ENCODE peak calls at places on chromosome 11, in eight cellular contexts. One of them, this sample, is unnamed.

GRCh38 chr11:114441921-114442320 is 2.7 kb downstream of the REXO2 start:
- DNase-seq in BE2C: no peak
- DNase-seq in choroid plexus epithelial cell: no peak
- DNase-seq in GM23338: no peak
- DNase-seq in psoas muscle: no peak
- DNase-seq in sigmoid colon: no peak
- DNase-seq in fibroblast of lung: no peak
- DNase-seq in mucosa of descending colon: no peak
- DNase-seq in this sample: no peak

GRCh38 chr11:19595840-19596751 is 116.5 kb upstream of the NAV2 start:
- DNase-seq in BE2C: peak; percentile 74
- DNase-seq in choroid plexus epithelial cell: peak; percentile 84
- DNase-seq in GM23338: no peak
- DNase-seq in psoas muscle: peak; percentile 62
- DNase-seq in sigmoid colon: peak; percentile 75
- DNase-seq in fibroblast of lung: peak; percentile 93
- DNase-seq in mucosa of descending colon: no peak
- DNase-seq in this sample: peak; percentile 92

GRCh38 chr11:117199916-117200812 is 994 bp downstream of the TAGLN start:
- DNase-seq in BE2C: no peak
- DNase-seq in choroid plexus epithelial cell: no peak
- DNase-seq in GM23338: no peak
- DNase-seq in psoas muscle: no peak
- DNase-seq in sigmoid colon: no peak
- DNase-seq in fibroblast of lung: no peak
- DNase-seq in mucosa of descending colon: peak; percentile 40
- DNase-seq in this sample: no peak

GRCh38 chr11:12802418-12803085 is 128.3 kb downstream of the TEAD1 start:
- DNase-seq in BE2C: peak; percentile 67
- DNase-seq in choroid plexus epithelial cell: peak; percentile 84
- DNase-seq in GM23338: peak; percentile 27
- DNase-seq in psoas muscle: no peak
- DNase-seq in sigmoid colon: peak; percentile 74
- DNase-seq in fibroblast of lung: peak; percentile 67
- DNase-seq in mucosa of descending colon: peak; percentile 88
- DNase-seq in this sample: peak; percentile 86

GRCh38 chr11:114889464-114890065 is 211.2 kb downstream of the NXPE2 start:
- DNase-seq in BE2C: no peak
- DNase-seq in choroid plexus epithelial cell: no peak
- DNase-seq in GM23338: peak; percentile 9
- DNase-seq in psoas muscle: no peak
- DNase-seq in sigmoid colon: no peak
- DNase-seq in fibroblast of lung: no peak
- DNase-seq in mucosa of descending colon: no peak
- DNase-seq in this sample: no peak

GRCh38 chr11:130166457-130166784 is 6.8 kb downstream of the ST14 start:
- DNase-seq in BE2C: peak; percentile 67
- DNase-seq in choroid plexus epithelial cell: peak; percentile 98
- DNase-seq in GM23338: no peak
- DNase-seq in psoas muscle: no peak
- DNase-seq in sigmoid colon: no peak
- DNase-seq in fibroblast of lung: peak; percentile 97
- DNase-seq in mucosa of descending colon: no peak
- DNase-seq in this sample: peak; percentile 94

GRCh38 chr11:30131535-30131934 is 99.3 kb upstream of the FSHB start:
- DNase-seq in BE2C: no peak
- DNase-seq in choroid plexus epithelial cell: peak; percentile 6
- DNase-seq in GM23338: no peak
- DNase-seq in psoas muscle: no peak
- DNase-seq in sigmoid colon: no peak
- DNase-seq in fibroblast of lung: no peak
- DNase-seq in mucosa of descending colon: no peak
- DNase-seq in this sample: no peak

GRCh38 chr11:93514712-93515111 is 28.5 kb downstream of the SMCO4 start:
- DNase-seq in BE2C: no peak
- DNase-seq in choroid plexus epithelial cell: no peak
- DNase-seq in GM23338: no peak
- DNase-seq in psoas muscle: no peak
- DNase-seq in sigmoid colon: no peak
- DNase-seq in fibroblast of lung: no peak
- DNase-seq in mucosa of descending colon: no peak
- DNase-seq in this sample: no peak

GRCh38 chr11:120335596-120335927 is 651 bp upstream of the ARHGEF12 start:
- DNase-seq in BE2C: no peak
- DNase-seq in choroid plexus epithelial cell: peak; percentile 40
- DNase-seq in GM23338: peak; percentile 57
- DNase-seq in psoas muscle: no peak
- DNase-seq in sigmoid colon: no peak
- DNase-seq in fibroblast of lung: no peak
- DNase-seq in mucosa of descending colon: no peak
- DNase-seq in this sample: no peak

GRCh38 chr11:12064954-12065280 is 45.5 kb upstream of the MICAL2 start:
- DNase-seq in BE2C: no peak
- DNase-seq in choroid plexus epithelial cell: no peak
- DNase-seq in GM23338: no peak
- DNase-seq in psoas muscle: no peak
- DNase-seq in sigmoid colon: no peak
- DNase-seq in fibroblast of lung: no peak
- DNase-seq in mucosa of descending colon: no peak
- DNase-seq in this sample: no peak

GRCh38 chr11:118552341-118552740 is 13.4 kb downstream of the IFT46 start:
- DNase-seq in BE2C: no peak
- DNase-seq in choroid plexus epithelial cell: no peak
- DNase-seq in GM23338: no peak
- DNase-seq in psoas muscle: no peak
- DNase-seq in sigmoid colon: no peak
- DNase-seq in fibroblast of lung: no peak
- DNase-seq in mucosa of descending colon: no peak
- DNase-seq in this sample: no peak

GRCh38 chr11:17473071-17473744 is 3.4 kb downstream of the ABCC8 start:
- DNase-seq in BE2C: peak; percentile 32
- DNase-seq in choroid plexus epithelial cell: peak; percentile 13
- DNase-seq in GM23338: peak; percentile 95
- DNase-seq in psoas muscle: no peak
- DNase-seq in sigmoid colon: no peak
- DNase-seq in fibroblast of lung: peak; percentile 2
- DNase-seq in mucosa of descending colon: no peak
- DNase-seq in this sample: no peak

GRCh38 chr11:100789500-100789899 is 102.4 kb downstream of the ARHGAP42 start:
- DNase-seq in BE2C: peak; percentile 48
- DNase-seq in choroid plexus epithelial cell: no peak
- DNase-seq in GM23338: no peak
- DNase-seq in psoas muscle: peak; percentile 41
- DNase-seq in sigmoid colon: peak; percentile 65
- DNase-seq in fibroblast of lung: peak; percentile 11
- DNase-seq in mucosa of descending colon: no peak
- DNase-seq in this sample: no peak

GRCh38 chr11:111918390-111919256 is at the start of gene C11orf52:
- DNase-seq in BE2C: no peak
- DNase-seq in choroid plexus epithelial cell: peak; percentile 76
- DNase-seq in GM23338: peak; percentile 97
- DNase-seq in psoas muscle: peak; percentile 62
- DNase-seq in sigmoid colon: no peak
- DNase-seq in fibroblast of lung: no peak
- DNase-seq in mucosa of descending colon: peak; percentile 78
- DNase-seq in this sample: peak; percentile 56

GRCh38 chr11:8258771-8259170 is 4.9 kb downstream of the LMO1 start:
- DNase-seq in BE2C: no peak
- DNase-seq in choroid plexus epithelial cell: no peak
- DNase-seq in GM23338: no peak
- DNase-seq in psoas muscle: no peak
- DNase-seq in sigmoid colon: peak; percentile 38
- DNase-seq in fibroblast of lung: peak; percentile 51
- DNase-seq in mucosa of descending colon: no peak
- DNase-seq in this sample: peak; percentile 24

GRCh38 chr11:102513869-102514268 is 16.7 kb downstream of the MMP7 start:
- DNase-seq in BE2C: no peak
- DNase-seq in choroid plexus epithelial cell: peak; percentile 69
- DNase-seq in GM23338: no peak
- DNase-seq in psoas muscle: peak; percentile 27
- DNase-seq in sigmoid colon: peak; percentile 96
- DNase-seq in fibroblast of lung: peak; percentile 78
- DNase-seq in mucosa of descending colon: no peak
- DNase-seq in this sample: no peak

GRCh38 chr11:7890417-7891179 is 40.5 kb downstream of the OR10A6 start:
- DNase-seq in BE2C: no peak
- DNase-seq in choroid plexus epithelial cell: no peak
- DNase-seq in GM23338: no peak
- DNase-seq in psoas muscle: no peak
- DNase-seq in sigmoid colon: no peak
- DNase-seq in fibroblast of lung: no peak
- DNase-seq in mucosa of descending colon: no peak
- DNase-seq in this sample: no peak

DNA sequence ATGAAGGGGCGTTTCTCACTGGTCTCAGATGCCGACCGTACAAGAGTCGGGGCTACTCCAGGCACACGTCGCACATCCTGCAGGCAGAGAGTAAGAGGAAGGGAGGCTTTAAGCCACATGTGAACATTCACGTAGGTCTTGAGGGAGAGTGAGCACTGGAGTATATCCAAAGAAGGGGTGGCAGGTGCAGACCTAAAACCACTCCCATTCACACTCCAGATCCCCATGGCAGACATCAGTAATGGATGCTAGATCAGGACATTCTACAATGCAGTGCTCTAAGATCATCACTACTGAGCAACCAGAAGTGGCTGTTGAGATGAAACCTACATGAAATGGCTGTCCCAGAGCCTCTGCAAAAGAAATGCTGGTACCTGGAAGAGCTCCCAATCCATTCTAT is 39.0 kb downstream of the WT1 start:
- DNase-seq in BE2C: no peak
- DNase-seq in choroid plexus epithelial cell: no peak
- DNase-seq in GM23338: no peak
- DNase-seq in psoas muscle: no peak
- DNase-seq in sigmoid colon: no peak
- DNase-seq in fibroblast of lung: no peak
- DNase-seq in mucosa of descending colon: no peak
- DNase-seq in this sample: no peak
- H3K4me3 ChIP-seq in BE2C: no peak overlapping the region
- H3K4me3 ChIP-seq in choroid plexus epithelial cell: no peak overlapping the region
- H3K4me3 ChIP-seq in GM23338: no peak overlapping the region
- H3K4me3 ChIP-seq in psoas muscle: no peak overlapping the region
- H3K4me3 ChIP-seq in sigmoid colon: no peak overlapping the region
- H3K4me3 ChIP-seq in fibroblast of lung: no peak overlapping the region
- H3K4me3 ChIP-seq in mucosa of descending colon: no peak overlapping the region
- H3K4me3 ChIP-seq in this sample: no peak overlapping the region

GRCh38 chr11:128555606-128556005 is 31.8 kb downstream of the ETS1 start:
- DNase-seq in BE2C: peak; percentile 53
- DNase-seq in choroid plexus epithelial cell: peak; percentile 54
- DNase-seq in GM23338: peak; percentile 68
- DNase-seq in psoas muscle: no peak
- DNase-seq in sigmoid colon: no peak
- DNase-seq in fibroblast of lung: peak; percentile 28
- DNase-seq in mucosa of descending colon: no peak
- DNase-seq in this sample: no peak
- TF ChIP-seq CTCF in BE2C: peak; percentile 74
- TF ChIP-seq CTCF in choroid plexus epithelial cell: peak; percentile 73
- TF ChIP-seq CTCF in GM23338: peak; percentile 69
- TF ChIP-seq CTCF in psoas muscle: peak; percentile 28
- TF ChIP-seq CTCF in sigmoid colon: no peak
- TF ChIP-seq CTCF in fibroblast of lung: peak; percentile 46
- TF ChIP-seq CTCF in mucosa of descending colon: no peak
- TF ChIP-seq CTCF in this sample: peak; percentile 53

GRCh38 chr11:28043930-28044709 is 63.8 kb downstream of the KIF18A start:
- DNase-seq in BE2C: no peak
- DNase-seq in choroid plexus epithelial cell: no peak
- DNase-seq in GM23338: peak; percentile 1
- DNase-seq in psoas muscle: no peak
- DNase-seq in sigmoid colon: no peak
- DNase-seq in fibroblast of lung: peak; percentile 18
- DNase-seq in mucosa of descending colon: no peak
- DNase-seq in this sample: no peak

GRCh38 chr11:28048812-28049211 is 59.1 kb downstream of the KIF18A start:
- DNase-seq in BE2C: no peak
- DNase-seq in choroid plexus epithelial cell: no peak
- DNase-seq in GM23338: no peak
- DNase-seq in psoas muscle: no peak
- DNase-seq in sigmoid colon: no peak
- DNase-seq in fibroblast of lung: no peak
- DNase-seq in mucosa of descending colon: no peak
- DNase-seq in this sample: no peak

DNA sequence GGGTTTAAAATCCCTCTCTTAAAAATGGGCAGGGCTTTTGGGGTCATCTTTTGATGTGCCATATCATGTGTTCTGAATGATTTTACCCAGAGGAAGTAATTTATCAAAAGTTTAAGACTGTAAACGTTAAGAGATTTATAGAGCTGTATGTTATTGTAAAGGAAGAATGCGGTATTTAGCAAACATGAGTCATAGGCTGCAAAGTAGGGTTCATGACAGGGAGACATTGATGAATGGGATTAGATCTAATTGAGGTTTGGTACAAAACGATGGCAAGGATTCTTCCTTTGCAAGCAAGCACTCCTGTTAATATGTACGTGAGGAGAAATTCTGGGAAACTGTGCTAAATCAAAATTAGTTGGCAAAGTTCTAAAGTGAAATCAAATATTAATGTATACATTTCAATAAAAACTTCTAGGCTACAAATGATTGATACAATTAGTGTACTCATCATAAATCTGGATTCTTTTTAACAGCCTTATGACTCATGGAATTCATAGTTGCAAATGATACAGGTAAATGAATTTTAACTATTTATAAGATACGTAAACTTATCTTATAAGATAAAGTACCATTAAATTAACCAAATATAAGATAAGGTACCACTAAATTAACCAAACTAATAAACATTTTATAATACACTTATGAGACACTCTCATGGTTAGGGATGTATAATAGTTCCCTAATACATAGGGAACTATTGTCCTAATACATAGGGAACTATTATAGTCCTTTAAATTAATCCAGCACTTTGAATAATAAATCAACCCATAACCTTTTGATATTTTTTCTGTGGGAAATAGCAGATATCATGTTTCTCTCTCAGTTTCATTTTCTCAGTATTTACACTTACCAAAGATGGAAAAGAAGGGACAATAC is 58.4 kb downstream of the KIF18A start:
- DNase-seq in BE2C: no peak
- DNase-seq in choroid plexus epithelial cell: peak; percentile 22
- DNase-seq in GM23338: no peak
- DNase-seq in psoas muscle: no peak
- DNase-seq in sigmoid colon: no peak
- DNase-seq in fibroblast of lung: peak; percentile 55
- DNase-seq in mucosa of descending colon: no peak
- DNase-seq in this sample: peak; percentile 39
- H3K4me3 ChIP-seq in BE2C: no peak overlapping the region
- H3K4me3 ChIP-seq in choroid plexus epithelial cell: no peak overlapping the region
- H3K4me3 ChIP-seq in GM23338: no peak overlapping the region
- H3K4me3 ChIP-seq in psoas muscle: no peak overlapping the region
- H3K4me3 ChIP-seq in sigmoid colon: no peak overlapping the region
- H3K4me3 ChIP-seq in fibroblast of lung: no peak overlapping the region
- H3K4me3 ChIP-seq in mucosa of descending colon: no peak overlapping the region
- H3K4me3 ChIP-seq in this sample: no peak overlapping the region

DNA sequence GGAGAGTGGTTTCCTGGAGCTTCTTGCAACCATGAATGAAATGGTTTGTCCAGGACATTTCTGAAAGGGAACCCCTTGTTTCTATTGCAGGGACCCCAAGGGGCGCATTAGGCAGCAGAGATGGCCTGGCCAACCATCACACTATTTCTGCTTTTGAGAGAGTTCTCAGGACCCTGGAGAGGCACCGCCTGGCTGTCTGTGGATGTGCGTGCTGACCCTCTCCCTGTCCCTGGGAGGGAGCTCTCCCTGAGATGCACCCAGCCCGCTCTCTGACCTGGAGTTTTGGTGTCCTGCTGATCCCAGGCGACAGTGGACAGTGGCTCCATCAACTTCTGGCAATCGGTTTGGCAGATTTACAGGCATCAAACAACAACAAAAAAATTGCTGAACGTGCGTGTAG is 80.3 kb upstream of the SLC22A12 start:
- DNase-seq in BE2C: no peak
- DNase-seq in choroid plexus epithelial cell: no peak
- DNase-seq in GM23338: no peak
- DNase-seq in psoas muscle: no peak
- DNase-seq in sigmoid colon: no peak
- DNase-seq in fibroblast of lung: no peak
- DNase-seq in mucosa of descending colon: no peak
- DNase-seq in this sample: no peak
- TF ChIP-seq CTCF in BE2C: no peak
- TF ChIP-seq CTCF in choroid plexus epithelial cell: no peak
- TF ChIP-seq CTCF in GM23338: no peak
- TF ChIP-seq CTCF in psoas muscle: no peak
- TF ChIP-seq CTCF in sigmoid colon: no peak
- TF ChIP-seq CTCF in fibroblast of lung: no peak
- TF ChIP-seq CTCF in mucosa of descending colon: no peak
- TF ChIP-seq CTCF in this sample: no peak

This sample was measured in astrocyte of the spinal cord.